ENCODE peak calls at places on chromosomes 11 and 22, in six cellular contexts. M, I, W, O, Y and T are unnamed samples.

GRCh38 chr11:92893276-92893675 is 76.2 kb upstream of the MTNR1B start:
- DNase-seq in O (peak; percentile 54), W (no peak), M (no peak), I (no peak), Y (no peak), T (no peak)

GRCh38 chr22:44244265-44244822 is 63.6 kb downstream of the PARVG start:
- DNase-seq in M (no peak), O (no peak), W (no peak), I (no peak), Y (peak; percentile 61), T (no peak)

GRCh38 chr11:109405671-109406070 is 16.3 kb upstream of the C11orf87 start:
- DNase-seq in M (no peak), I (no peak), W (no peak), O (peak; percentile 71), Y (no peak), T (no peak)

GRCh38 chr11:116692318-116693106 is 80.3 kb downstream of the BUD13 start:
- DNase-seq in M (no peak), W (no peak), Y (peak; percentile 67), I (no peak), O (no peak), T (no peak)

GRCh38 chr11:93694109-93694508 is 32.6 kb downstream of the CEP295 start:
- DNase-seq in Y (no peak), W (no peak), O (no peak), M (no peak), I (no peak), T (no peak)

GRCh38 chr22:48423481-48423901 is 1404.2 kb downstream of the BRD1 start:
- DNase-seq in I (no peak), W (no peak), Y (no peak), M (peak; percentile 26), O (peak; percentile 48), T (no peak)

GRCh38 chr11:7546324-7546791 is 32.6 kb downstream of the PPFIBP2 start:
- DNase-seq in Y (peak; percentile 89), W (peak; percentile 44), O (no peak), M (no peak), I (no peak), T (no peak)

GRCh38 chr22:29359469-29359868 is 28.9 kb downstream of the AP1B1 start:
- DNase-seq in Y (no peak), I (peak; percentile 58), W (peak; percentile 66), M (no peak), O (peak; percentile 32), T (no peak)

GRCh38 chr11:61168858-61169257 is 7.6 kb upstream of the VPS37C start:
- DNase-seq in O (no peak), W (no peak), I (no peak), Y (no peak), M (no peak), T (no peak)

GRCh38 chr11:27770576-27770975 is 70.3 kb upstream of the BDNF start:
- DNase-seq in I (no peak), Y (no peak), M (no peak), O (peak; percentile 31), W (no peak), T (no peak)

GRCh38 chr11:96049426-96049825 is 125.5 kb upstream of the MTMR2 start:
- DNase-seq in W (no peak), I (no peak), Y (no peak), O (peak; percentile 56), M (no peak), T (no peak)

GRCh38 chr11:121838571-121838970 is 277.4 kb downstream of the BLID start:
- DNase-seq in O (no peak), Y (no peak), M (no peak), W (no peak), I (no peak), T (no peak)

GRCh38 chr11:27722117-27722844 is 22.0 kb upstream of the BDNF start:
- DNase-seq in I (no peak), O (peak; percentile 55), W (no peak), Y (no peak), M (no peak), T (peak; percentile 41)

GRCh38 chr11:47914743-47915142 is 65.6 kb upstream of the PTPRJ start:
- DNase-seq in I (no peak), W (no peak), Y (no peak), O (no peak), M (no peak), T (no peak)

GRCh38 chr11:103910721-103911120 is 125.7 kb upstream of the DDI1 start:
- DNase-seq in O (no peak), I (no peak), Y (no peak), M (no peak), W (no peak), T (no peak)

GRCh38 chr22:24435861-24436351 is 8.5 kb downstream of the ADORA2A start:
- DNase-seq in M (peak; percentile 50), W (no peak), Y (no peak), O (no peak), I (no peak), T (no peak)

GRCh38 chr11:77140231-77140959 is 12.3 kb downstream of the MYO7A start:
- DNase-seq in Y (no peak), M (no peak), W (peak; percentile 50), I (peak; percentile 65), O (no peak), T (no peak)

GRCh38 chr22:37397246-37397645 is 30.0 kb downstream of the ELFN2 start:
- DNase-seq in Y (no peak), W (no peak), M (no peak), O (no peak), I (no peak), T (no peak)

GRCh38 chr11:68128682-68129327 is 7.6 kb upstream of the CHKA start:
- DNase-seq in M (peak; percentile 82), Y (peak; percentile 89), W (peak; percentile 77), O (peak; percentile 81), I (peak; percentile 55), T (no peak)

GRCh38 chr22:27408068-27408467 is 393.5 kb downstream of the MN1 start:
- DNase-seq in O (no peak), W (no peak), I (no peak), M (no peak), Y (no peak), T (no peak)

GRCh38 chr11:45145421-45146071 is 893 bp upstream of the PRDM11 start:
- DNase-seq in Y (peak; percentile 86), M (peak; percentile 72), O (peak; percentile 22), I (peak; percentile 44), W (no peak), T (peak; percentile 26)

GRCh38 chr11:88188251-88189030 is 13.2 kb upstream of the RAB38 start:
- DNase-seq in O (peak; percentile 29), Y (no peak), W (no peak), I (no peak), M (no peak), T (no peak)

GRCh38 chr22:49548356-49549202 is 279.1 kb downstream of the BRD1 start:
- DNase-seq in M (peak; percentile 46), Y (peak; percentile 80), O (no peak), I (no peak), W (no peak), T (no peak)

GRCh38 chr11:79396001-79396400 is 44.8 kb downstream of the TENM4 start:
- DNase-seq in O (no peak), W (no peak), I (no peak), Y (no peak), M (no peak), T (no peak)

GRCh38 chr11:1391165-1392010 is 1.7 kb downstream of the BRSK2 start:
- DNase-seq in M (no peak), Y (no peak), W (no peak), I (no peak), O (no peak), T (no peak)

GRCh38 chr11:25039165-25039564 is 542.3 kb downstream of the LUZP2 start:
- DNase-seq in I (no peak), W (no peak), O (no peak), M (no peak), Y (no peak), T (no peak)

GRCh38 chr11:25037431-25037830 is 540.6 kb downstream of the LUZP2 start:
- DNase-seq in I (no peak), O (no peak), Y (no peak), M (no peak), W (no peak), T (no peak)

GRCh38 chr11:25038131-25038530 is 541.3 kb downstream of the LUZP2 start:
- DNase-seq in I (no peak), O (no peak), W (no peak), M (no peak), Y (no peak), T (no peak)
- TF ChIP-seq CTCF in I (no peak), O (no peak), W (no peak), M (no peak), Y (no peak), T (no peak)

DNA sequence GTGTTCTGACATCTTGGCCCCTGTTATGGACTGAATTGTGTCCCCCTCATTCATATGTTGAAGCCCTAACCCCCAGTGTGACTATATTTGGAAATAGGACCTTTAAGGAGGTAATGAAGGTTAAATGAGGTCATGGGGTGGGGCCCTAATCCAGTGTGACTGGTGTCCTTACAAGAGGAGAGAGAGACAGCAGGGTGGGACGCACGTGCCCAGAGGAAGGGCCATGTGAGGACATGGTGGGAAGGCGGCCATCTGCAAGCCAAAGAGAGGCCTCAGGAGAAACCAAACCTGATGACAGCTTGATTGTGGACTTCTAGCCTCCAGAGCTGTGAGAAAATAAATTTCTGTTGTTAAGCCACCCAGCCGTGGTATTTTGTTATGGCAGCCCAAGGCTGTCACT is 23.8 kb downstream of the SLC22A6 start:
- DNase-seq in Y (no peak), O (no peak), W (no peak), I (no peak), M (no peak), T (no peak)
- TF ChIP-seq CTCF in Y (no peak), O (no peak), W (no peak), I (no peak), M (no peak), T (no peak)

GRCh38 chr11:18521123-18521522 is 5.6 kb downstream of the TSG101 start:
- DNase-seq in M (no peak), O (no peak), I (no peak), W (no peak), Y (no peak), T (no peak)
- TF ChIP-seq CTCF in M (no peak), O (no peak), I (no peak), W (no peak), Y (no peak), T (no peak)

DNA sequence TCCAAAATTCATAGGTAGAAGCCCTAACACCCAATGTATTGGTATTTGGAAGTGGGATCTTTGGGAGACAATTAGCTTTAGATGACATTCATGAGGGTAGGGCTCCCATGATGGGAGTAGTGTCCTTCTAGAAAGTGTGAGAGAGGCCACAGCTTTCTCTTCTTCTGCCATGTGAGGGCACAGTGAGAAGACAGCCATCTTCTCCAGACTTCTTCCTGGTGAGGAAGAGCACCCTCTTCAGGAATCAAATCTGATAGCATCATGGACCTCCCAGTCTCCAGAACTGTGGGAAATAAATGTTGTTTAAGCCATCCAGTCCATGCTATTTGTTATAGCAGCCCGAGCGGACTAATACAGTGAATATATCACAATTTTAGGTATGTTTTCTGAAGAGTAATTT is 96.9 kb downstream of the CNTN5 start:
- DNase-seq in M (no peak), I (no peak), Y (no peak), W (no peak), O (no peak), T (no peak)
- TF ChIP-seq CTCF in M (no peak), I (no peak), Y (no peak), W (no peak), O (no peak), T (no peak)

GRCh38 chr11:57562596-57562995 is 4.9 kb downstream of the UBE2L6 start:
- DNase-seq in O (no peak), M (no peak), I (no peak), W (no peak), Y (no peak), T (no peak)
- TF ChIP-seq CTCF in O (no peak), M (no peak), I (no peak), W (no peak), Y (no peak), T (no peak)